ENCODE peak calls at places on chromosomes 1 and 21, in eight cellular contexts. H is Panc1, M is testis, Q is transverse colon, T is cardiac muscle cell, B is fibroblast of lung, G is mammary epithelial cell, A is sigmoid colon. E is an unnamed sample.

GRCh38 chr1:150895618-150896017 is 8.7 kb downstream of the CTXND2 start:
- DNase-seq in Q (no peak), M (no peak), B (peak; percentile 12), H (peak; percentile 38), T (no peak), G (peak; percentile 43), A (no peak), E (no peak)

GRCh38 chr1:213761845-213762407 is 225.8 kb upstream of the PROX1 start:
- DNase-seq in G (no peak), T (no peak), H (no peak), Q (no peak), M (no peak), A (no peak), B (no peak), E (peak; percentile 18)

GRCh38 chr1:8113257-8114220 is 87.4 kb upstream of the ERRFI1 start:
- DNase-seq in M (no peak), A (no peak), H (no peak), G (no peak), T (no peak), B (no peak), Q (no peak), E (no peak)

GRCh38 chr1:5770981-5771765 is 221.1 kb downstream of the NPHP4 start:
- DNase-seq in M (peak; percentile 74), G (no peak), Q (no peak), B (no peak), A (no peak), T (peak; percentile 35), H (no peak), E (no peak)

GRCh38 chr1:205015241-205015640 is 27.8 kb upstream of the CNTN2 start:
- DNase-seq in H (no peak), B (no peak), Q (no peak), A (no peak), G (no peak), M (no peak), T (no peak), E (no peak)

GRCh38 chr1:176033879-176034278 is 173.2 kb downstream of the COP1 start:
- DNase-seq in Q (no peak), G (no peak), B (peak; percentile 54), M (no peak), H (no peak), T (no peak), A (no peak), E (no peak)

GRCh38 chr1:192126030-192126619 is 32.1 kb upstream of the RGS18 start:
- DNase-seq in M (no peak), Q (no peak), T (no peak), A (no peak), B (no peak), G (no peak), H (no peak), E (no peak)

GRCh38 chr1:201585901-201586300 is 47.0 kb downstream of the NAV1 start:
- DNase-seq in G (no peak), T (no peak), Q (no peak), H (no peak), M (no peak), B (no peak), A (no peak), E (no peak)

GRCh38 chr21:27112186-27112585 is 145.3 kb upstream of the ADAMTS5 start:
- DNase-seq in A (no peak), T (no peak), Q (no peak), G (peak; percentile 76), H (no peak), B (no peak), M (no peak), E (no peak)

GRCh38 chr1:54742262-54742661 is 22.1 kb downstream of the PARS2 start:
- DNase-seq in G (no peak), B (peak; percentile 31), M (no peak), H (no peak), T (no peak), A (no peak), Q (no peak), E (no peak)

GRCh38 chr1:162696286-162696862 is 64.1 kb downstream of the DDR2 start:
- DNase-seq in T (peak; percentile 94), A (peak; percentile 95), G (peak; percentile 86), Q (peak; percentile 52), B (peak; percentile 99), M (peak; percentile 75), H (no peak), E (no peak)

GRCh38 chr1:3219005-3219724 is 150.2 kb downstream of the PRDM16 start:
- DNase-seq in A (peak; percentile 78), M (peak; percentile 82), H (no peak), B (peak; percentile 1), T (no peak), Q (peak; percentile 36), G (peak; percentile 0), E (no peak)

GRCh38 chr21:43271452-43272020 is 102.7 kb downstream of the CRYAA start:
- DNase-seq in G (no peak), H (no peak), T (no peak), B (no peak), Q (no peak), A (no peak), M (no peak), E (no peak)

GRCh38 chr1:36771222-36771621 is 263.1 kb downstream of the GRIK3 start:
- DNase-seq in Q (no peak), T (no peak), H (no peak), M (no peak), A (peak; percentile 25), B (no peak), G (no peak), E (no peak)

GRCh38 chr1:234280500-234280899 is 92.8 kb upstream of the COA6 start:
- DNase-seq in A (no peak), H (no peak), G (no peak), B (no peak), M (no peak), Q (no peak), T (no peak), E (no peak)

GRCh38 chr21:45460611-45461368 is 55.8 kb downstream of the COL18A1 start:
- DNase-seq in T (no peak), H (no peak), B (peak; percentile 68), M (no peak), A (no peak), Q (no peak), G (peak; percentile 31), E (no peak)

GRCh38 chr1:168285971-168286628 is 5.4 kb downstream of the TBX19 start:
- DNase-seq in Q (no peak), A (no peak), T (no peak), M (no peak), B (no peak), G (no peak), H (no peak), E (no peak)

GRCh38 chr1:213138391-213138790 is 87.3 kb downstream of the RPS6KC1 start:
- DNase-seq in A (no peak), M (no peak), T (no peak), H (no peak), B (no peak), G (no peak), Q (no peak), E (no peak)

GRCh38 chr1:25473653-25474225 is 43.0 kb downstream of the MACO1 start:
- DNase-seq in Q (no peak), H (no peak), G (no peak), B (no peak), T (no peak), A (no peak), M (no peak), E (no peak)

DNA sequence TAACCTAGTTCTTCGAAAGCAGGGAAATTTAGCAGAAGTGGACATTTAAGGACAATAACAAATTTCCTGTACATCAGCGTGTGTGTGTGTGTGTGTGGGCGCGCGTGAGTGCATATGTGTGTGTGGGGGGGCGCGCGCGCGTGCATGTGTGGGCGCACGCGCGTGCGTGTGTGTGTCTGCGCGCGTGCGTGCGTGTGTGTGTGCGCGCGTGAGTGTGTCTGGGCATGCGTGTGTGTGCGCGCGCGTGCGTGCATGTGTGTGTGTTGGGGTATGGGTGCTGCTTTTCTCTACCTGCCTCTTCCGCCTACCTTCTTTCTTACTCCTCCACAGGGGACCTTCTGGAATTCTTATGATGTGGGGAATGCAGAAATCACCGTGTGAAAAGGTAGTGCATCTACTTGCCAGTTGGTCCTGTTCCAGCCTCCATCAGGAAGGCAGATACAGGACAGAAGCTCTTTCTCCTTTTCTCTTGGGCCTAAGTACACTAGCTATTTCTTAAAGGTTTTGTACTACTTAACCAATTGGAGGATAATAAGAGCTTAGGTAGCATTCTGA is 165.4 kb upstream of the KCNK2 start:
- DNase-seq in A (no peak), T (no peak), Q (no peak), M (no peak), B (no peak), G (no peak), H (no peak), E (no peak)
- TF ChIP-seq CTCF in A (no peak), T (no peak), Q (no peak), M (no peak), B (no peak), G (no peak), H (no peak), E (no peak)

GRCh38 chr1:230120289-230120948 is 53.4 kb downstream of the GALNT2 start:
- DNase-seq in A (no peak), T (no peak), Q (no peak), M (peak; percentile 78), B (no peak), H (no peak), G (no peak), E (no peak)
- H3K4me1 ChIP-seq in A (no peaks in the 10 kb centered on the region), T (peaks cover 35% of the 10 kb centered on the region), Q (peaks cover 3% of the 10 kb centered on the region), M (peaks cover 19% of the 10 kb centered on the region), B (peaks cover 5% of the 10 kb centered on the region), H (peaks cover 10% of the 10 kb centered on the region), G (peaks cover 47% of the 10 kb centered on the region), E (peaks cover 21% of the 10 kb centered on the region)

DNA sequence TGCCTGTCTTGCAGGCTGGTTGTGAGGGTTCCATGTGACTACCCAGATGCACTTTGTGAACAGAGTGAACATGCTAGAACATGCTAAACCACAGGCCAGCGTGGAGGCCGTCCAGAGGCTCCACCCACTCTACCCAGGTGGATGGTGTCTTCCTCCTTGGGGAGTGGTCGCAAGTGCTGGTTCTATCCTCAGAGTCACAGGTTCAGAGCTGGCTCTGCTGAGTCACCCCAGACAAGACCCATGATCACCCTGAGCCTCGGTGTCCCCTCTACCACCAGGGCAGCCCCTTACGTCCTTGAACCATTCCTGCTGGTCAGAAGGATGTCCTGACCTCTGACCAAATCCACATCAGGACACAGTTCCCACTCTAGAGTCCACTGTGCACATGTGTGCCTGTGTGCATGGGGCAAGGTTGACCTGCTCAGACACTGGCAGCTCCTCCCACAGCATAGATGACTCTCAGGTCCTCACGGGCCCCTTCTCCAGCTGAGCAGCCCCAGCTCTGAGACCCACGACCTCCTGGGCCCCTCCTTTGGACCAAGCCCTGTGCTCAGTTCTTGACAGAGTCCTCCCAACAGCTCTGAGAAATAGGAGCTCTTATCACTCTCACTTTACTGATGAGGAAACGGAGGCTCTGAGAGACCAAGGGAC is 391.8 kb downstream of the MATN1 start:
- DNase-seq in M (no peak), T (no peak), Q (no peak), H (no peak), A (no peak), B (no peak), G (peak; percentile 35), E (no peak)
- H3K27me3 ChIP-seq in M (no peaks in the 10 kb centered on the region), T (no peaks in the 10 kb centered on the region), Q (no peaks in the 10 kb centered on the region), H (peaks cover 3% of the 10 kb centered on the region), A (no peaks in the 10 kb centered on the region), B (no peaks in the 10 kb centered on the region), G (no peaks in the 10 kb centered on the region), E (no peaks in the 10 kb centered on the region)

GRCh38 chr1:98253145-98253544 is 332.3 kb upstream of the DPYD start:
- DNase-seq in B (no peak), M (no peak), Q (no peak), T (no peak), A (no peak), G (no peak), H (no peak), E (no peak)

GRCh38 chr1:98256700-98257099 is 335.9 kb upstream of the DPYD start:
- DNase-seq in G (no peak), H (no peak), B (no peak), Q (no peak), A (no peak), T (no peak), M (no peak), E (no peak)

GRCh38 chr1:98251497-98251896 is 330.7 kb upstream of the DPYD start:
- DNase-seq in M (no peak), B (no peak), G (no peak), Q (no peak), H (no peak), T (no peak), A (no peak), E (no peak)
- TF ChIP-seq CTCF in M (no peak), B (no peak), G (no peak), Q (no peak), H (no peak), T (no peak), A (no peak), E (no peak)

E was measured in CD8-positive, alpha-beta T cell.